ENCODE peak calls at places on chromosomes 16 and 17, in seven cellular contexts. S, W, R, L, J, N and P are unnamed samples.

GRCh38 chr16:27759947-27760844 is 210.3 kb downstream of the KATNIP start:
- DNase-seq in J (no peak), N (peak), W (no peak), R (no peak), S (no peak), L (no peak), P (no peak)

GRCh38 chr17:21007646-21008045 is 35.2 kb downstream of the USP22 start:
- DNase-seq in J (no peak), N (no peak), R (no peak), W (no peak), L (peak), S (no peak), P (no peak)

GRCh38 chr17:15351925-15352324 is 10.5 kb upstream of the TEKT3 start:
- DNase-seq in J (no peak), W (peak), S (peak), N (no peak), R (no peak), L (no peak), P (no peak)

GRCh38 chr17:42655528-42655927 is 3.6 kb upstream of the TUBG2 start:
- DNase-seq in W (no peak), R (no peak), J (no peak), N (no peak), L (no peak), S (no peak), P (no peak)

GRCh38 chr17:66677201-66677981 is 157.5 kb upstream of the CACNG5 start:
- DNase-seq in L (no peak), R (no peak), S (peak), W (peak), J (no peak), N (no peak), P (no peak)

GRCh38 chr17:27666831-27667560 is 36.0 kb downstream of the LGALS9 start:
- DNase-seq in R (no peak), J (no peak), W (no peak), N (no peak), L (no peak), S (no peak), P (no peak)

GRCh38 chr17:61458491-61459433 is 6.5 kb downstream of the TBX4 start:
- DNase-seq in J (no peak), W (no peak), R (no peak), N (no peak), L (no peak), S (no peak), P (no peak)

GRCh38 chr17:67274466-67274865 is 29.5 kb upstream of the HELZ start:
- DNase-seq in W (no peak), N (no peak), S (no peak), L (no peak), R (no peak), J (no peak), P (no peak)

GRCh38 chr16:56912746-56913703 is 18.9 kb upstream of the HERPUD1 start:
- DNase-seq in L (no peak), N (no peak), R (no peak), W (peak), S (no peak), J (no peak), P (no peak)

GRCh38 chr16:57186630-57187507 is 740 bp downstream of the RSPRY1 start:
- DNase-seq in R (peak), S (no peak), W (no peak), N (no peak), J (peak), L (peak), P (no peak)

GRCh38 chr17:27976331-27976730 is 66.1 kb upstream of the NLK start:
- DNase-seq in S (no peak), L (no peak), J (no peak), R (no peak), N (no peak), W (no peak), P (peak)

GRCh38 chr16:66416136-66416535 is 11.0 kb upstream of the BEAN1 start:
- DNase-seq in N (no peak), J (no peak), L (no peak), W (no peak), R (no peak), S (no peak), P (no peak)

GRCh38 chr17:81563861-81564586 is 11.9 kb upstream of the FAAP100 start:
- DNase-seq in N (no peak), S (no peak), W (peak), J (no peak), L (no peak), R (no peak), P (no peak)

GRCh38 chr16:12458051-12458450 is 345.6 kb downstream of the CPPED1 start:
- DNase-seq in N (no peak), S (no peak), L (no peak), R (no peak), J (no peak), W (no peak), P (no peak)

GRCh38 chr16:31099860-31100638 is 5.5 kb upstream of the VKORC1 start:
- DNase-seq in W (peak), N (no peak), S (no peak), J (no peak), R (no peak), L (no peak), P (no peak)

GRCh38 chr17:57158296-57158695 is 73.2 kb downstream of the AKAP1 start:
- DNase-seq in S (no peak), L (no peak), N (no peak), R (no peak), W (no peak), J (no peak), P (no peak)

GRCh38 chr17:3875317-3875716 is 17.5 kb downstream of the CAMKK1 start:
- DNase-seq in N (no peak), L (no peak), R (no peak), J (no peak), S (no peak), W (no peak), P (no peak)

GRCh38 chr16:53080345-53081031 is 25.7 kb downstream of the CHD9 start:
- DNase-seq in W (peak), S (no peak), N (no peak), L (no peak), R (no peak), J (no peak), P (no peak)

GRCh38 chr17:51046527-51047384 is 73.9 kb downstream of the SPAG9 start:
- DNase-seq in W (peak), S (peak), N (peak), L (peak), R (peak), J (no peak), P (no peak)

GRCh38 chr16:87914812-87915211 is 21.5 kb downstream of the CA5A start:
- DNase-seq in W (no peak), N (no peak), R (no peak), J (no peak), L (no peak), S (no peak), P (no peak)

GRCh38 chr17:77637807-77638182 is 320.7 kb upstream of the TNRC6C start:
- DNase-seq in L (no peak), R (no peak), W (no peak), N (peak), S (no peak), J (no peak), P (no peak)